ENCODE peak calls at places on chromosome 19, in ten cellular contexts. One of them, this sample, is unnamed.

GRCh38 chr19:17219286-17219685 is 4.1 kb downstream of the USE1 start:
- DNase-seq in esophagus squamous epithelium: no peak
- DNase-seq in fibroblast of lung: no peak
- DNase-seq in B cell: no peak
- DNase-seq in AG10803: no peak
- DNase-seq in breast epithelium: no peak
- DNase-seq in suprapubic skin: no peak
- DNase-seq in lower lobe of right lung: no peak
- DNase-seq in A549: no peak
- DNase-seq in activated CD8-positive, alpha-beta T cell treated with anti-CD3 and anti-CD28 coated beads for 36 hours: no peak
- DNase-seq in this sample: no peak

GRCh38 chr19:7191946-7192691 is 102.1 kb downstream of the INSR start:
- DNase-seq in esophagus squamous epithelium: no peak
- DNase-seq in fibroblast of lung: no peak
- DNase-seq in B cell: peak
- DNase-seq in AG10803: peak
- DNase-seq in breast epithelium: no peak
- DNase-seq in suprapubic skin: no peak
- DNase-seq in lower lobe of right lung: no peak
- DNase-seq in A549: no peak
- DNase-seq in activated CD8-positive, alpha-beta T cell treated with anti-CD3 and anti-CD28 coated beads for 36 hours: peak
- DNase-seq in this sample: no peak

GRCh38 chr19:51259348-51260245 is 8.7 kb downstream of the SIGLECL1 start:
- DNase-seq in esophagus squamous epithelium: no peak
- DNase-seq in fibroblast of lung: peak
- DNase-seq in B cell: no peak
- DNase-seq in AG10803: peak
- DNase-seq in breast epithelium: no peak
- DNase-seq in suprapubic skin: no peak
- DNase-seq in lower lobe of right lung: no peak
- DNase-seq in A549: peak
- DNase-seq in activated CD8-positive, alpha-beta T cell treated with anti-CD3 and anti-CD28 coated beads for 36 hours: peak
- DNase-seq in this sample: peak

GRCh38 chr19:7288131-7288530 is 6.1 kb downstream of the INSR start:
- DNase-seq in esophagus squamous epithelium: no peak
- DNase-seq in fibroblast of lung: no peak
- DNase-seq in B cell: no peak
- DNase-seq in AG10803: no peak
- DNase-seq in breast epithelium: no peak
- DNase-seq in suprapubic skin: no peak
- DNase-seq in lower lobe of right lung: no peak
- DNase-seq in A549: no peak
- DNase-seq in activated CD8-positive, alpha-beta T cell treated with anti-CD3 and anti-CD28 coated beads for 36 hours: no peak
- DNase-seq in this sample: no peak

GRCh38 chr19:19697589-19697988 is 28.9 kb downstream of the ZNF101 start:
- DNase-seq in esophagus squamous epithelium: no peak
- DNase-seq in fibroblast of lung: no peak
- DNase-seq in B cell: no peak
- DNase-seq in AG10803: no peak
- DNase-seq in breast epithelium: no peak
- DNase-seq in suprapubic skin: no peak
- DNase-seq in lower lobe of right lung: no peak
- DNase-seq in A549: no peak
- DNase-seq in activated CD8-positive, alpha-beta T cell treated with anti-CD3 and anti-CD28 coated beads for 36 hours: no peak
- DNase-seq in this sample: no peak

GRCh38 chr19:55275851-55276719 is 3.8 kb downstream of the HSPBP1 start:
- DNase-seq in esophagus squamous epithelium: no peak
- DNase-seq in fibroblast of lung: no peak
- DNase-seq in B cell: peak
- DNase-seq in AG10803: no peak
- DNase-seq in breast epithelium: no peak
- DNase-seq in suprapubic skin: no peak
- DNase-seq in lower lobe of right lung: no peak
- DNase-seq in A549: no peak
- DNase-seq in activated CD8-positive, alpha-beta T cell treated with anti-CD3 and anti-CD28 coated beads for 36 hours: peak
- DNase-seq in this sample: no peak

GRCh38 chr19:57664269-57665127 is 4.2 kb upstream of the ZSCAN4 start:
- DNase-seq in esophagus squamous epithelium: no peak
- DNase-seq in fibroblast of lung: peak
- DNase-seq in B cell: peak
- DNase-seq in AG10803: peak
- DNase-seq in breast epithelium: no peak
- DNase-seq in suprapubic skin: no peak
- DNase-seq in lower lobe of right lung: peak
- DNase-seq in A549: peak
- DNase-seq in activated CD8-positive, alpha-beta T cell treated with anti-CD3 and anti-CD28 coated beads for 36 hours: no peak
- DNase-seq in this sample: peak

GRCh38 chr19:35355851-35356460 is 2.3 kb upstream of the FFAR3 start:
- DNase-seq in esophagus squamous epithelium: no peak
- DNase-seq in fibroblast of lung: peak
- DNase-seq in B cell: no peak
- DNase-seq in AG10803: no peak
- DNase-seq in breast epithelium: peak
- DNase-seq in suprapubic skin: peak
- DNase-seq in lower lobe of right lung: no peak
- DNase-seq in A549: no peak
- DNase-seq in activated CD8-positive, alpha-beta T cell treated with anti-CD3 and anti-CD28 coated beads for 36 hours: no peak
- DNase-seq in this sample: no peak

GRCh38 chr19:6416658-6417405 is 7.8 kb downstream of the KHSRP start:
- DNase-seq in esophagus squamous epithelium: no peak
- DNase-seq in fibroblast of lung: no peak
- DNase-seq in B cell: no peak
- DNase-seq in AG10803: no peak
- DNase-seq in breast epithelium: no peak
- DNase-seq in suprapubic skin: no peak
- DNase-seq in lower lobe of right lung: no peak
- DNase-seq in A549: no peak
- DNase-seq in activated CD8-positive, alpha-beta T cell treated with anti-CD3 and anti-CD28 coated beads for 36 hours: no peak
- DNase-seq in this sample: no peak

GRCh38 chr19:9869008-9869617 is 34.0 kb downstream of the PIN1 start:
- DNase-seq in esophagus squamous epithelium: no peak
- DNase-seq in fibroblast of lung: no peak
- DNase-seq in B cell: no peak
- DNase-seq in AG10803: peak
- DNase-seq in breast epithelium: no peak
- DNase-seq in suprapubic skin: no peak
- DNase-seq in lower lobe of right lung: no peak
- DNase-seq in A549: no peak
- DNase-seq in activated CD8-positive, alpha-beta T cell treated with anti-CD3 and anti-CD28 coated beads for 36 hours: no peak
- DNase-seq in this sample: no peak

GRCh38 chr19:13208131-13208963 is 58.1 kb downstream of the IER2 start:
- DNase-seq in esophagus squamous epithelium: no peak
- DNase-seq in fibroblast of lung: peak
- DNase-seq in B cell: peak
- DNase-seq in AG10803: peak
- DNase-seq in breast epithelium: no peak
- DNase-seq in suprapubic skin: no peak
- DNase-seq in lower lobe of right lung: peak
- DNase-seq in A549: no peak
- DNase-seq in activated CD8-positive, alpha-beta T cell treated with anti-CD3 and anti-CD28 coated beads for 36 hours: peak
- DNase-seq in this sample: peak

GRCh38 chr19:7326105-7326877 is 22.4 kb upstream of the ARHGEF18 start:
- DNase-seq in esophagus squamous epithelium: no peak
- DNase-seq in fibroblast of lung: peak
- DNase-seq in B cell: peak
- DNase-seq in AG10803: peak
- DNase-seq in breast epithelium: no peak
- DNase-seq in suprapubic skin: no peak
- DNase-seq in lower lobe of right lung: no peak
- DNase-seq in A549: no peak
- DNase-seq in activated CD8-positive, alpha-beta T cell treated with anti-CD3 and anti-CD28 coated beads for 36 hours: peak
- DNase-seq in this sample: peak

GRCh38 chr19:5286465-5287029 is 54.1 kb downstream of the PTPRS start:
- DNase-seq in esophagus squamous epithelium: no peak
- DNase-seq in fibroblast of lung: no peak
- DNase-seq in B cell: no peak
- DNase-seq in AG10803: no peak
- DNase-seq in breast epithelium: no peak
- DNase-seq in suprapubic skin: no peak
- DNase-seq in lower lobe of right lung: no peak
- DNase-seq in A549: no peak
- DNase-seq in activated CD8-positive, alpha-beta T cell treated with anti-CD3 and anti-CD28 coated beads for 36 hours: no peak
- DNase-seq in this sample: no peak

GRCh38 chr19:49939721-49940481 is 10.6 kb upstream of the NUP62 start:
- DNase-seq in esophagus squamous epithelium: no peak
- DNase-seq in fibroblast of lung: no peak
- DNase-seq in B cell: no peak
- DNase-seq in AG10803: no peak
- DNase-seq in breast epithelium: no peak
- DNase-seq in suprapubic skin: no peak
- DNase-seq in lower lobe of right lung: peak
- DNase-seq in A549: no peak
- DNase-seq in activated CD8-positive, alpha-beta T cell treated with anti-CD3 and anti-CD28 coated beads for 36 hours: peak
- DNase-seq in this sample: no peak

GRCh38 chr19:2097330-2098327 is 914 bp downstream of the IZUMO4 start:
- DNase-seq in esophagus squamous epithelium: no peak
- DNase-seq in fibroblast of lung: no peak
- DNase-seq in B cell: peak
- DNase-seq in AG10803: no peak
- DNase-seq in breast epithelium: no peak
- DNase-seq in suprapubic skin: no peak
- DNase-seq in lower lobe of right lung: no peak
- DNase-seq in A549: no peak
- DNase-seq in activated CD8-positive, alpha-beta T cell treated with anti-CD3 and anti-CD28 coated beads for 36 hours: peak
- DNase-seq in this sample: no peak

GRCh38 chr19:919157-920050 is 2.3 kb downstream of the KISS1R start:
- DNase-seq in esophagus squamous epithelium: no peak
- DNase-seq in fibroblast of lung: no peak
- DNase-seq in B cell: peak
- DNase-seq in AG10803: no peak
- DNase-seq in breast epithelium: no peak
- DNase-seq in suprapubic skin: no peak
- DNase-seq in lower lobe of right lung: no peak
- DNase-seq in A549: no peak
- DNase-seq in activated CD8-positive, alpha-beta T cell treated with anti-CD3 and anti-CD28 coated beads for 36 hours: peak
- DNase-seq in this sample: no peak

GRCh38 chr19:42188665-42189064 is 28.8 kb downstream of the DEDD2 start:
- DNase-seq in esophagus squamous epithelium: no peak
- DNase-seq in fibroblast of lung: no peak
- DNase-seq in B cell: no peak
- DNase-seq in AG10803: no peak
- DNase-seq in breast epithelium: no peak
- DNase-seq in suprapubic skin: no peak
- DNase-seq in lower lobe of right lung: no peak
- DNase-seq in A549: no peak
- DNase-seq in activated CD8-positive, alpha-beta T cell treated with anti-CD3 and anti-CD28 coated beads for 36 hours: no peak
- DNase-seq in this sample: no peak
- TF ChIP-seq CTCF in esophagus squamous epithelium: no peak
- TF ChIP-seq CTCF in fibroblast of lung: no peak
- TF ChIP-seq CTCF in B cell: no peak
- TF ChIP-seq CTCF in AG10803: no peak
- TF ChIP-seq CTCF in breast epithelium: no peak
- TF ChIP-seq CTCF in suprapubic skin: no peak
- TF ChIP-seq CTCF in lower lobe of right lung: no peak
- TF ChIP-seq CTCF in A549: no peak
- TF ChIP-seq CTCF in activated CD8-positive, alpha-beta T cell treated with anti-CD3 and anti-CD28 coated beads for 36 hours: no peak
- TF ChIP-seq CTCF in this sample: no peak

DNA sequence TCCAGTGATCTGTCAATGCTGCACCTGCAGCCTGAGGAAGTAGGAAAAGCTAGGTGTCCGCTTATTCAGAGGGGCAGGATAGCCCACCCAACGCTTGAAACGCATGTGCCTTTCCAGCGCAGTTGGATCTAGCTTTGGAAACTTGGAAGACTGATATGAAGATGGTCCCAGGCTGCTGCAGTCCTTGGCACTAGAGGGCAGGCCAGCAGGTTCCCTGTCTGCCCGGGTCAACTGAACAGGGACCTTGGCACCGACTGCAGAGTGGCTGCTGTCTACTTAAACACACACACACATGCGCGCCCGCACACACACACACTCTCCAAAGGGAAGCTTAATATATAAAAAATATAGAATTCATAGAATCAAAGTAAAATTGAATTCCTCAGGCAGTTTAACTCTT is 100.0 kb downstream of the TSHZ3 start:
- DNase-seq in esophagus squamous epithelium: no peak
- DNase-seq in fibroblast of lung: no peak
- DNase-seq in B cell: no peak
- DNase-seq in AG10803: no peak
- DNase-seq in breast epithelium: no peak
- DNase-seq in suprapubic skin: no peak
- DNase-seq in lower lobe of right lung: no peak
- DNase-seq in A549: no peak
- DNase-seq in activated CD8-positive, alpha-beta T cell treated with anti-CD3 and anti-CD28 coated beads for 36 hours: no peak
- DNase-seq in this sample: no peak
- TF ChIP-seq CTCF in esophagus squamous epithelium: no peak
- TF ChIP-seq CTCF in fibroblast of lung: no peak
- TF ChIP-seq CTCF in B cell: no peak
- TF ChIP-seq CTCF in AG10803: no peak
- TF ChIP-seq CTCF in breast epithelium: no peak
- TF ChIP-seq CTCF in suprapubic skin: no peak
- TF ChIP-seq CTCF in lower lobe of right lung: no peak
- TF ChIP-seq CTCF in A549: peak
- TF ChIP-seq CTCF in activated CD8-positive, alpha-beta T cell treated with anti-CD3 and anti-CD28 coated beads for 36 hours: no peak
- TF ChIP-seq CTCF in this sample: no peak

GRCh38 chr19:3129112-3129511 is 6.7 kb upstream of the GNA15 start:
- DNase-seq in esophagus squamous epithelium: no peak
- DNase-seq in fibroblast of lung: peak
- DNase-seq in B cell: no peak
- DNase-seq in AG10803: peak
- DNase-seq in breast epithelium: no peak
- DNase-seq in suprapubic skin: no peak
- DNase-seq in lower lobe of right lung: no peak
- DNase-seq in A549: no peak
- DNase-seq in activated CD8-positive, alpha-beta T cell treated with anti-CD3 and anti-CD28 coated beads for 36 hours: peak
- DNase-seq in this sample: no peak
- TF ChIP-seq CTCF in esophagus squamous epithelium: peak
- TF ChIP-seq CTCF in fibroblast of lung: peak
- TF ChIP-seq CTCF in B cell: no peak
- TF ChIP-seq CTCF in AG10803: peak
- TF ChIP-seq CTCF in breast epithelium: peak
- TF ChIP-seq CTCF in suprapubic skin: peak
- TF ChIP-seq CTCF in lower lobe of right lung: peak
- TF ChIP-seq CTCF in A549: peak
- TF ChIP-seq CTCF in activated CD8-positive, alpha-beta T cell treated with anti-CD3 and anti-CD28 coated beads for 36 hours: peak
- TF ChIP-seq CTCF in this sample: peak

DNA sequence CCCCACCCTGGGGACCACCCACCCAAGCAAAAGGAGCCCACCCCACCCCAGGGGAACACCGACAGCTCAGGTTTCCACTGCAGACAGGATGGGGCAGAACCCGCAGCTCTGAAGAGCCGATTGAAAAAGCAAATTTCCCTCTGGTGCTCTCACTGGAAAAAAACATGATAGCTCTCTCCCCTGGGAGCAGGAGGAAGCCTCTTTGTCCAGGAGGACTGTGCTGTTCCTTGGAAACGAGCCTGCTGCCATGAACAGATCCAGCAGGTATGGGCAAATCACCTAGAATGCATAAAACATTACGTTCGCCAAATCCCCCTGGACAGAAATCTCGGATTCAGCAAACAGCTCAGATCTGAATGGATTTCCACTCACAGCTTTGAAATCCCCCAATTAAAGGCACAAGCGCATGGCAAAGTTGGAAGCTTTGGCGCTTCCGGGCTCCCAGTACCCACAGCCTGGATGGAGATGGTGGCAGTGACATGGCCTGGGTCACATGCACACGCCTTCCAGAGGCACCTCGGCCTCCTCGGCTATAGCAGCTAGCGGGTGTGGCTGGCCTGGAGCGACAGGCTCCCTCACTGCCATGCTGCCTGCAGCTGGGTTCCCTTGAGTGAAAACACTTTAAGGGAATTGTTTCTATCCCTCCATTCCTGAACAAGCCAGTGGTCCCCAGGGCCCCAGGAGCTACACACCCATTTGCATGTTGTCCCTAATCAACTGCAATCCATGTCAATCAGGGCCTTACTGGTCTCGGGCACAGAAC is 59.1 kb downstream of the CEBPG start:
- DNase-seq in esophagus squamous epithelium: no peak
- DNase-seq in fibroblast of lung: no peak
- DNase-seq in B cell: no peak
- DNase-seq in AG10803: no peak
- DNase-seq in breast epithelium: peak
- DNase-seq in suprapubic skin: peak
- DNase-seq in lower lobe of right lung: peak
- DNase-seq in A549: no peak
- DNase-seq in activated CD8-positive, alpha-beta T cell treated with anti-CD3 and anti-CD28 coated beads for 36 hours: no peak
- DNase-seq in this sample: no peak
- TF ChIP-seq CTCF in esophagus squamous epithelium: no peak
- TF ChIP-seq CTCF in fibroblast of lung: no peak
- TF ChIP-seq CTCF in B cell: no peak
- TF ChIP-seq CTCF in AG10803: no peak
- TF ChIP-seq CTCF in breast epithelium: no peak
- TF ChIP-seq CTCF in suprapubic skin: no peak
- TF ChIP-seq CTCF in lower lobe of right lung: no peak
- TF ChIP-seq CTCF in A549: no peak
- TF ChIP-seq CTCF in activated CD8-positive, alpha-beta T cell treated with anti-CD3 and anti-CD28 coated beads for 36 hours: no peak
- TF ChIP-seq CTCF in this sample: no peak

This sample was measured in nephron progenitor cell.